ENCODE peak calls at places on chromosome 19, in four cellular contexts. H is HCT116, M is PC-3, C is mammary epithelial cell. F is an unnamed sample.

GRCh38 chr19:50858896-50859295 is 4.2 kb downstream of the KLK3 start:
- DNase-seq in H (no peak), M (no peak), C (no peak), F (no peak)

GRCh38 chr19:17481986-17482385 is 11.7 kb downstream of the SLC27A1 start:
- DNase-seq in H (no peak), M (no peak), C (no peak), F (no peak)

GRCh38 chr19:40365613-40366401 is 17.3 kb downstream of the PLD3 start:
- DNase-seq in H (no peak), M (peak; percentile 65), C (no peak), F (no peak)

GRCh38 chr19:6803036-6803404 is 30.5 kb downstream of the VAV1 start:
- DNase-seq in H (no peak), M (no peak), C (no peak), F (no peak)

GRCh38 chr19:49182848-49183375 is 25.3 kb downstream of the TRPM4 start:
- DNase-seq in H (no peak), M (no peak), C (no peak), F (no peak)

GRCh38 chr19:55484571-55485438 is at the start of gene NAT14:
- DNase-seq in H (no peak), M (peak; percentile 57), C (peak; percentile 25), F (no peak)

GRCh38 chr19:39363909-39364457 is 21.8 kb downstream of the SAMD4B start:
- DNase-seq in H (no peak), M (no peak), C (no peak), F (no peak)

GRCh38 chr19:12580180-12580694 is 29.0 kb upstream of the ZNF564 start:
- DNase-seq in H (peak; percentile 12), M (peak; percentile 91), C (no peak), F (no peak)

GRCh38 chr19:54523403-54523802 is 20.8 kb downstream of the LAIR2 start:
- DNase-seq in H (no peak), M (peak; percentile 88), C (peak; percentile 44), F (no peak)

GRCh38 chr19:16051254-16052025 is 24.9 kb upstream of the TPM4 start:
- DNase-seq in H (peak; percentile 51), M (peak; percentile 15), C (peak; percentile 26), F (no peak)

GRCh38 chr19:44740351-44740824 is 8.1 kb upstream of the BCL3 start:
- DNase-seq in H (peak; percentile 21), M (no peak), C (no peak), F (no peak)

GRCh38 chr19:12788025-12788681 is 3.1 kb upstream of the JUNB start:
- DNase-seq in H (no peak), M (no peak), C (no peak), F (no peak)

GRCh38 chr19:45091031-45091918 is 1.7 kb upstream of the PPP1R37 start:
- DNase-seq in H (peak; percentile 99), M (peak; percentile 97), C (peak; percentile 99), F (no peak)

GRCh38 chr19:58261968-58262921 is 16.5 kb upstream of the ZNF8 start:
- DNase-seq in H (no peak), M (peak; percentile 29), C (peak; percentile 6), F (no peak)

GRCh38 chr19:33580645-33581037 is 41.1 kb upstream of the CHST8 start:
- DNase-seq in H (no peak), M (peak; percentile 17), C (peak; percentile 3), F (no peak)

GRCh38 chr19:45045671-45046353 is 7.0 kb downstream of the CLASRP start:
- DNase-seq in H (no peak), M (no peak), C (no peak), F (no peak)

GRCh38 chr19:30304540-30304939 is 67.6 kb upstream of the ZNF536 start:
- DNase-seq in H (no peak), M (no peak), C (no peak), F (no peak)

GRCh38 chr19:41530761-41531301 is 45.1 kb upstream of the CEACAM21 start:
- DNase-seq in H (no peak), M (no peak), C (no peak), F (no peak)

GRCh38 chr19:41533691-41534090 is 42.3 kb upstream of the CEACAM21 start:
- DNase-seq in H (no peak), M (no peak), C (no peak), F (no peak)

GRCh38 chr19:41530184-41530534 is 45.8 kb upstream of the CEACAM21 start:
- DNase-seq in H (no peak), M (no peak), C (no peak), F (no peak)

GRCh38 chr19:41531438-41532311 is 44.3 kb upstream of the CEACAM21 start:
- DNase-seq in H (no peak), M (no peak), C (peak; percentile 40), F (no peak)

DNA sequence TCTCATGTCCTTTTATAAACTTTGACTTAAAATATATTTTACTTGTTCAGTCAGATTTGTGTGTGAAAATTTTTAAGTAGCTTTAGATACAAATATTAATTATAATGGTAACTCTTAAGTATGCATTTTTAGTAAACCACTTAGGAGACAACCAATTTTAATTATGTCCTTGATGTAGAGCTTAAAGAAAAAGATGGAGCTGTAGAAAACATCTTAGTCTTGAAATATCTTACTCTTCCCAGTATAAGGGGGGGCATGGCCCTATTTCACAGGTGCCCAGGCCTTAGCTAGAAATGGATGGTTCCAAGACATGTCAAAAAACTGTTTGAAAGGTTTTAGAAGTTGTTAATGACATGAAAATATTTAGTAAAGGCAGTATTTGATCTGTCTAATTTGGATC is 43.4 kb upstream of the CEACAM21 start:
- DNase-seq in H (no peak), M (no peak), C (no peak), F (no peak)
- H3K4me2 ChIP-seq in H (no peak overlapping the region), M (no peak overlapping the region), C (no peak overlapping the region), F (no peak overlapping the region)

DNA sequence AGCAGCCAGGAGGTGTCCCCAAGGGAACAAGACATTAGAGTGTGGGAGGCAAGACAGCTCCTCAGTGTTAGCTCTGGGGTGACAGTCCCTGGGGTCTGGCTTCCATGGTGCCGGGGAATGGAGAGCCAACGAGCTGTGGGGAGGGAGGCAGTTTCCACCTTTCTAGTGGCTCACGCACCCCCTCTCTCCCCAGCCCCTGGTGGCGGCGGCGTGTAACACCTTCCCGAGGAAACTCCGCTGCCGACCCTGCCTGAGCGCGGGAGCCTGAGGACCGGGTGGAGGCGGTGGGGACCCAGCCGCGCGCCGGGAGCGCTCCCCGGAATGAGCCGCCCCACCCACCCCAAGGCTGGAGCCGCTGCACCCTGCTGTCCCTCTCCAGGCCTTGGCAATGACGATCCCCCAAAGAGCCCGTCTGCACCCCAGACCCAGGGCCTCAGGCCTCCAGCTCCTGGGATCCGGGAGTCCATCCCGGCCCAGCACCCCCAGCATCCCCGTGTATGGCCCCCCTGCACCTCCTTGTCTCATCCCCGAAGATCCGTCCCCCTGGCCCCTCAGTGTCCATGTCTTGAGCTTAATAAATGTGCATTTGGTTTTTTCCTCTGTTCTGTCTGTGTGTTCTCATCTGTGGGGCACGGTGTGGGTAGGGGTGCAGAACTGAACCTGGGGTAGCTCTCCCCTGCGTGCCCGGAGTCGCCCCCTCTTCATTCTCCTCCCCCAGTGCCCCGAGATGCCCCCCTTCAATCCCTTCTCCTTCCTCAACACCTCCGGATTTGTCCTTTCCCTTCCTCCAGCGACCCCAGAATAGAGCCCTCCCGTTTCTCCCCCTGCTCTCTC is 617 bp upstream of the FXYD5 start:
- DNase-seq in H (no peak), M (peak; percentile 58), C (no peak), F (no peak)
- TF ChIP-seq EZH2 in H (no peak), M (no peak), C (no peak), F (no peak)

GRCh38 chr19:4830768-4831265 is 695 bp downstream of the TICAM1 start:
- DNase-seq in H (no peak), M (peak; percentile 23), C (no peak), F (no peak)
- H3K4me2 ChIP-seq in H (peak overlapping the region; percentile 99), M (peak overlapping the region; percentile 94), C (peak overlapping the region; percentile 75), F (peak overlapping the region; percentile 99)

DNA sequence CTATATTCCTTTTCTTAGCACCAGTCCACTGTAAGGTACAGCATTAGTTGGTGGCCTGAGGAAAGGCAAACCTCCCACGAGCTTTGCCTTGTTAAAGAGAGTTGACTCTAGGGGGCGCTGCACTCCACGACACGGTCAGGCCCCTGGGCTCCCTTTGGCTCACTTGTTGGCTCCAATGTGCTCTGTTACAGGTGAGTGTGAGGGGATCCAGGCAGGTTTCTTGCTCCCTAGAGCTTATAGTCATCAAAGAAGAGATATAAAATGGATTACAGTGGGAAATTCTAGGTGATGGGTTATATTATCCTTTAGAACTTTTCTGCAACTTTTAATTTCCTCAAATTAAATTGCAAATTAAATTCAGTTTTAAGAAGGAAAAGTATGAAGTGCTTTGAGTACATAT is 3.7 kb downstream of the WDR87 start:
- DNase-seq in H (peak; percentile 82), M (peak; percentile 88), C (peak; percentile 66), F (peak; percentile 36)
- TF ChIP-seq EZH2 in H (no peak), M (no peak), C (no peak), F (no peak)

GRCh38 chr19:42206871-42207755 is 10.4 kb downstream of the DEDD2 start:
- DNase-seq in H (no peak), M (peak; percentile 88), C (peak; percentile 71), F (peak; percentile 79)
- H3K4me2 ChIP-seq in H (peak overlapping the region; percentile 78), M (peak overlapping the region; percentile 83), C (peak overlapping the region; percentile 54), F (peak overlapping the region; percentile 85)

DNA sequence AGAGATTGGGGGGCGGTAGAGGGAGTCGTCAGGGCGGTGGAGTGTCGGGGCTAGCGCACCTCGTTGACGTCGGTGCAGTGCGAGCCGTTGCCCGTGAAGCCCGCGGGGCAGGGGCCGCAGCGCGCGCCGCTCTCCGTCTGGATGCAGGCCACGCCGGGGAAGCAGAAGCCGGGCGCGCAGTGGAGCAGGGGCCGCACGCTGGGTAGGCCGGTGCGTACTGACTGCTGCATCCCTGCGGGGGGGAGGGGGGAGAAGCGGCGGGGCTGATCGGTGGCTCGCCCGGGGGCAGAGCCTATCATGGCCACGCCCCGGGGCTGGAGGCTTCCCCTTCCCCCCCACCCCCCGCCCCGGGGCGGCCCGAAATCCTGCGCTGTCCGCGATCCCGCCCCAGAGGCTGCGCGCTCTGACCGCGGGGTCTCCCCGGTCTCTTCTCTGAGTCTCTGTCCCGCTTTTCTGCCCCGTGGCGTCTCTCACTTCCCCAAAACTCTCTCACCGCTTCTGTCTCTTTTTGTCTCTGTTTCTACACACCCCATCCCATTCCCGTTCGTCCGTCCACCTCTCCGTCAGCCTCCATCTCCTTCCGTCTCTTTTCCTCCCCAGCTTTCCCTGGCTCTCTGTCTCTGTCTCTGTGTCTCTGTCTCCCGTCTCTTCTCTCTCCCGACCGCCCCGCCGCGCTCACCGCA is 1.1 kb downstream of the COMP start:
- DNase-seq in H (no peak), M (no peak), C (no peak), F (no peak)
- TF ChIP-seq EZH2 in H (no peak), M (no peak), C (no peak), F (no peak)

GRCh38 chr19:5023128-5023571 is 54.2 kb downstream of the KDM4B start:
- DNase-seq in H (no peak), M (no peak), C (no peak), F (no peak)
- H3K4me2 ChIP-seq in H (no peak overlapping the region), M (no peak overlapping the region), C (no peak overlapping the region), F (no peak overlapping the region)